ENCODE peak calls at places on chromosomes 4 and X, in eight cellular contexts. F is HTR-8/SVneo, J is NT2/D1, Z is HCT116, R is brain microvascular endothelial cell, U is breast epithelium, X is heart left ventricle, H is AG04449. B is an unnamed sample.

GRCh38 chr4:113433116-113433515 is 328.4 kb downstream of the CAMK2D start:
- DNase-seq in F (no peak), J (no peak), Z (no peak), R (no peak), U (no peak), X (no peak), H (no peak), B (no peak)

GRCh38 chr4:124304936-124305335 is 407.6 kb downstream of the ANKRD50 start:
- DNase-seq in F (no peak), J (no peak), Z (no peak), R (peak; percentile 20), U (no peak), X (no peak), H (no peak), B (no peak)

GRCh38 chr4:72323227-72323626 is 245.8 kb downstream of the ADAMTS3 start:
- DNase-seq in F (no peak), J (no peak), Z (no peak), R (no peak), U (no peak), X (no peak), H (no peak), B (no peak)

GRCh38 chrX:92270936-92271655 is 491.9 kb downstream of the PCDH11X start:
- DNase-seq in F (no peak), J (peak; percentile 59), Z (no peak), R (no peak), U (no peak), X (no peak), H (no peak), B (no peak)

GRCh38 chr4:174119051-174119450 is 164.4 kb downstream of the FBXO8 start:
- DNase-seq in F (no peak), J (no peak), Z (no peak), R (peak; percentile 24), U (no peak), X (no peak), H (no peak), B (no peak)

GRCh38 chr4:158782539-158783360 is 13.9 kb downstream of the FNIP2 start:
- DNase-seq in F (no peak), J (no peak), Z (no peak), R (no peak), U (no peak), X (no peak), H (no peak), B (no peak)

GRCh38 chr4:161320377-161320776 is 843.4 kb downstream of the FSTL5 start:
- DNase-seq in F (peak; percentile 8), J (peak; percentile 9), Z (peak; percentile 56), R (no peak), U (no peak), X (no peak), H (no peak), B (no peak)

GRCh38 chrX:79559290-79559689 is 192.2 kb upstream of the ITM2A start:
- DNase-seq in F (no peak), J (no peak), Z (no peak), R (no peak), U (no peak), X (no peak), H (no peak), B (no peak)

GRCh38 chr4:101790521-101791188 is at the start of gene BANK1:
- DNase-seq in F (no peak), J (no peak), Z (peak; percentile 57), R (no peak), U (no peak), X (peak; percentile 28), H (no peak), B (peak; percentile 47)